ENCODE peak calls at places on chromosomes 3 and 15, in nine cellular contexts. U is psoas muscle, E is AG09319, I is PC-9, P is left ventricle myocardium inferior, Y is spleen, M is A549, D is progenitor cell of endocrine pancreas, H is B cell. V is an unnamed sample.

GRCh38 chr15:80660114-80660513 is 35.0 kb upstream of the ABHD17C start:
- DNase-seq in D (peak; percentile 17), H (no peak), Y (no peak), P (no peak), E (peak; percentile 16), U (no peak), I (peak; percentile 15), M (peak; percentile 63), V (peak; percentile 63)

GRCh38 chr15:28169361-28169760 is 70.2 kb upstream of the OCA2 start:
- DNase-seq in H (no peak), E (no peak), U (no peak), M (no peak), P (no peak), Y (no peak), D (no peak), I (no peak), V (no peak)

GRCh38 chr3:12370758-12371157 is 81.9 kb downstream of the PPARG start:
- DNase-seq in I (no peak), P (no peak), M (peak; percentile 45), D (no peak), E (no peak), H (no peak), U (no peak), Y (no peak), V (peak; percentile 56)

GRCh38 chr3:184769771-184770170 is 42.2 kb upstream of the VPS8 start:
- DNase-seq in H (peak; percentile 34), E (no peak), P (no peak), M (no peak), D (no peak), I (no peak), U (no peak), Y (peak; percentile 57), V (no peak)

GRCh38 chr3:183252973-183253363 is at the start of gene B3GNT5:
- DNase-seq in Y (peak; percentile 81), D (peak; percentile 35), U (peak; percentile 49), H (no peak), I (peak; percentile 85), E (no peak), P (peak; percentile 20), M (peak; percentile 46), V (no peak)

GRCh38 chr15:82044373-82045178 is 1.2 kb downstream of the MEX3B start:
- DNase-seq in I (no peak), E (no peak), P (peak; percentile 44), M (peak; percentile 37), Y (peak; percentile 76), U (peak; percentile 40), D (peak; percentile 30), H (no peak), V (peak; percentile 72)

GRCh38 chr15:38299216-38299615 is 46.6 kb downstream of the SPRED1 start:
- DNase-seq in Y (no peak), D (no peak), H (no peak), E (peak; percentile 7), I (no peak), M (no peak), U (no peak), P (no peak), V (peak; percentile 77)

GRCh38 chr15:74243431-74243830 is 7.3 kb downstream of the CCDC33 start:
- DNase-seq in Y (no peak), E (no peak), D (no peak), U (no peak), I (no peak), P (no peak), H (no peak), M (no peak), V (no peak)

GRCh38 chr15:92653836-92654524 is 1.6 kb downstream of the FAM174B start:
- DNase-seq in D (no peak), Y (no peak), U (no peak), P (no peak), M (peak; percentile 55), E (no peak), H (no peak), I (peak; percentile 53), V (no peak)

GRCh38 chr3:177777699-177778098 is 580.4 kb upstream of the TBL1XR1 start:
- DNase-seq in I (peak; percentile 44), D (no peak), E (no peak), Y (peak; percentile 73), M (peak; percentile 31), U (peak; percentile 39), P (peak; percentile 25), H (no peak), V (peak; percentile 47)

GRCh38 chr3:193851941-193852674 is 259.1 kb downstream of the OPA1 start:
- DNase-seq in D (no peak), Y (no peak), I (peak; percentile 82), M (no peak), E (no peak), P (no peak), H (no peak), U (no peak), V (no peak)

GRCh38 chr3:124121379-124122336 is 129.7 kb upstream of the ROPN1 start:
- DNase-seq in U (no peak), H (no peak), D (no peak), Y (no peak), I (no peak), P (no peak), E (no peak), M (no peak), V (no peak)

GRCh38 chr3:5205165-5205941 is 17.8 kb downstream of the EDEM1 start:
- DNase-seq in P (no peak), D (no peak), Y (no peak), E (no peak), I (no peak), M (no peak), U (no peak), H (peak; percentile 74), V (no peak)

GRCh38 chr3:138938877-138939562 is 7.9 kb downstream of the FOXL2 start:
- DNase-seq in E (no peak), P (no peak), U (no peak), Y (no peak), I (no peak), D (no peak), H (no peak), M (no peak), V (no peak)

GRCh38 chr3:5250467-5251195 is 63.1 kb downstream of the EDEM1 start:
- DNase-seq in I (peak; percentile 8), E (no peak), U (no peak), M (peak; percentile 33), P (no peak), D (no peak), H (no peak), Y (no peak), V (no peak)

GRCh38 chr3:194205675-194206133 is 69.8 kb downstream of the HES1 start:
- DNase-seq in P (no peak), E (no peak), I (peak; percentile 75), H (no peak), Y (no peak), M (peak; percentile 43), D (no peak), U (no peak), V (no peak)

GRCh38 chr3:170372190-170372879 is 14.8 kb downstream of the SKIL start:
- DNase-seq in D (no peak), U (no peak), I (no peak), E (no peak), P (no peak), M (no peak), H (no peak), Y (no peak), V (peak; percentile 26)

GRCh38 chr3:170363471-170363994 is 6.0 kb downstream of the SKIL start:
- DNase-seq in D (no peak), U (no peak), Y (no peak), I (no peak), E (no peak), P (no peak), H (no peak), M (no peak), V (no peak)

GRCh38 chr3:170367797-170368196 is 10.3 kb downstream of the SKIL start:
- DNase-seq in I (no peak), Y (no peak), H (no peak), P (no peak), E (no peak), D (no peak), U (no peak), M (no peak), V (no peak)

GRCh38 chr3:170364965-170365364 is 7.5 kb downstream of the SKIL start:
- DNase-seq in Y (no peak), E (no peak), I (no peak), M (no peak), U (no peak), P (no peak), D (no peak), H (no peak), V (no peak)

DNA sequence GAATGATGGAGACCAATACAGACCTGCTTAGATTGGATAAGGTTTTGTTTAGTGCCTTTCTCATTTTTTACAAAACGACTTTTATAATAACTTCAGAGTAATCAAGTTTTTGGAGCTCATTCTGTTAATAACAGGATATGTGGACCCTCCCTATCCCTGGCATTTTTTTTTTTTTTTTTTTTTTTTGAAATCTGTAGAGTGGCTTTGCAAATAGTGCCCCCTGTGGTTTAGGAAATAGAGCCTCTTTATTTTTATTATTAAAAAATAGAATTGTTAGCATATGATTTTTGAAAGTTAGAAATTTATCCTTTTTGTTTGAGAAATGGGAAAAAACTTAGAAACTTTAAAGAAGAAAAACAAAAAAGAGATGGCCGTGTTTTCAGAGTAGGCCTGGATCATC is 11.4 kb downstream of the SKIL start:
- DNase-seq in P (no peak), Y (no peak), H (no peak), U (no peak), E (no peak), I (no peak), D (no peak), M (no peak), V (peak; percentile 20)
- TF ChIP-seq CTCF in P (peak; percentile 48), Y (peak; percentile 31), H (peak; percentile 44), U (no peak), E (peak; percentile 20), I (peak; percentile 71), D (peak; percentile 38), M (peak; percentile 49), V (peak; percentile 32)

GRCh38 chr15:96223939-96224338 is 106.6 kb upstream of the NR2F2 start:
- DNase-seq in U (no peak), P (no peak), Y (no peak), I (no peak), E (no peak), D (no peak), M (no peak), H (no peak), V (no peak)
- TF ChIP-seq CTCF in U (no peak), P (no peak), Y (no peak), I (no peak), E (no peak), D (no peak), M (no peak), H (no peak), V (no peak)

GRCh38 chr3:96622878-96623277 is 191.5 kb upstream of the EPHA6 start:
- DNase-seq in D (no peak), Y (no peak), M (no peak), P (no peak), E (no peak), I (no peak), H (no peak), U (no peak), V (no peak)
- TF ChIP-seq CTCF in D (no peak), Y (no peak), M (no peak), P (no peak), E (no peak), I (no peak), H (no peak), U (no peak), V (no peak)

GRCh38 chr3:14369675-14370669 is 32.4 kb upstream of the SLC6A6 start:
- DNase-seq in H (no peak), M (peak; percentile 47), E (no peak), Y (no peak), D (no peak), P (no peak), I (peak; percentile 82), U (peak; percentile 52), V (no peak)
- TF ChIP-seq CTCF in H (no peak), M (peak; percentile 31), E (no peak), Y (no peak), D (peak; percentile 42), P (peak; percentile 28), I (peak; percentile 63), U (no peak), V (no peak)

V was measured in foreskin fibroblast.